ENCODE peak calls at places on chromosomes 7 and 10, in nine cellular contexts. D is fibroblast of the aortic adventitia, P is hepatocyte, R is right lobe of liver, X is neural progenitor cell, T is MM.1S, Q is A549, E is colonic mucosa, B is heart right ventricle. U is an unnamed sample.
A peak's percentile ranks its signal among the peaks of the same experiment; 100 is the strongest.

GRCh38 chr7:129540340-129540739 is 38.0 kb downstream of the SMKR1 start:
- DNase-seq in D (no peak), P (no peak), R (no peak), X (no peak), T (no peak), Q (no peak), E (no peak), B (no peak), U (no peak)

GRCh38 chr7:28755255-28755654 is 202.9 kb downstream of the TRIL start:
- DNase-seq in D (peak; percentile 90), P (no peak), R (no peak), X (no peak), T (no peak), Q (no peak), E (no peak), B (no peak), U (no peak)

GRCh38 chr10:133247681-133248333 is 10.2 kb downstream of the VENTX start:
- DNase-seq in D (no peak), P (no peak), R (no peak), X (no peak), T (no peak), Q (no peak), E (no peak), B (no peak), U (no peak)

GRCh38 chr7:50212666-50213621 is 91.6 kb upstream of the IKZF1 start:
- DNase-seq in D (no peak), P (no peak), R (no peak), X (no peak), T (no peak), Q (no peak), E (no peak), B (no peak), U (no peak)

GRCh38 chr7:120857558-120858298 is at the start of gene TSPAN12:
- DNase-seq in D (peak; percentile 41), P (peak; percentile 91), R (peak; percentile 92), X (peak; percentile 95), T (peak; percentile 87), Q (peak; percentile 69), E (peak; percentile 83), B (peak; percentile 88), U (peak; percentile 92)

GRCh38 chr10:46534828-46535524 is 21.5 kb downstream of the GPRIN2 start:
- DNase-seq in D (no peak), P (no peak), R (no peak), X (no peak), T (no peak), Q (peak; percentile 66), E (no peak), B (no peak), U (peak; percentile 82)

GRCh38 chr7:122886357-122887081 is at the start of gene CADPS2:
- DNase-seq in D (peak; percentile 84), P (peak; percentile 94), R (peak; percentile 92), X (peak; percentile 92), T (peak; percentile 98), Q (peak; percentile 50), E (peak; percentile 85), B (peak; percentile 84), U (no peak)

GRCh38 chr7:21542891-21543527 is at the start of gene DNAH11:
- DNase-seq in D (no peak), P (peak; percentile 61), R (peak; percentile 80), X (peak; percentile 84), T (peak; percentile 62), Q (peak; percentile 24), E (peak; percentile 31), B (peak; percentile 42), U (no peak)

GRCh38 chr7:153886506-153887391 is 165.4 kb upstream of the DPP6 start:
- DNase-seq in D (no peak), P (peak; percentile 19), R (no peak), X (peak; percentile 78), T (no peak), Q (no peak), E (no peak), B (no peak), U (peak; percentile 88)

GRCh38 chr7:107002131-107002803 is 42.2 kb upstream of the PRKAR2B start:
- DNase-seq in D (no peak), P (no peak), R (no peak), X (no peak), T (no peak), Q (no peak), E (no peak), B (no peak), U (no peak)

GRCh38 chr10:4205113-4205512 is 420.1 kb upstream of the KLF6 start:
- DNase-seq in D (no peak), P (no peak), R (no peak), X (no peak), T (no peak), Q (no peak), E (peak; percentile 48), B (no peak), U (no peak)

GRCh38 chr10:94680544-94680943 is 3.0 kb upstream of the CYP2C18 start:
- DNase-seq in D (peak; percentile 9), P (peak; percentile 61), R (no peak), X (no peak), T (no peak), Q (peak; percentile 90), E (no peak), B (no peak), U (no peak)

GRCh38 chr7:150755473-150756099 is 18.4 kb downstream of the GIMAP5 start:
- DNase-seq in D (no peak), P (no peak), R (no peak), X (no peak), T (no peak), Q (no peak), E (no peak), B (no peak), U (no peak)

GRCh38 chr10:30531751-30532530 is 97.6 kb downstream of the LYZL2 start:
- DNase-seq in D (no peak), P (no peak), R (no peak), X (no peak), T (no peak), Q (no peak), E (no peak), B (no peak), U (no peak)

GRCh38 chr7:17674956-17675300 is 265.4 kb downstream of the SNX13 start:
- DNase-seq in D (no peak), P (peak; percentile 10), R (no peak), X (no peak), T (no peak), Q (no peak), E (no peak), B (no peak), U (no peak)

GRCh38 chr10:119078422-119079179 is 2.0 kb downstream of the EIF3A start:
- DNase-seq in D (no peak), P (no peak), R (no peak), X (no peak), T (no peak), Q (no peak), E (no peak), B (no peak), U (no peak)

GRCh38 chr10:13971586-13972475 is 358.9 kb downstream of the FRMD4A start:
- DNase-seq in D (peak; percentile 89), P (no peak), R (no peak), X (no peak), T (no peak), Q (no peak), E (no peak), B (no peak), U (no peak)

GRCh38 chr7:94655884-94656657 is at the start of gene SGCE:
- DNase-seq in D (peak; percentile 81), P (peak; percentile 90), R (peak; percentile 62), X (peak; percentile 88), T (peak; percentile 70), Q (peak; percentile 88), E (peak; percentile 69), B (peak; percentile 73), U (no peak)
- TF ChIP-seq CTCF in D (peak; percentile 69), P (peak; percentile 70), R (peak; percentile 52), X (peak; percentile 65), T (peak; percentile 19), Q (peak; percentile 69), E (peak; percentile 18), B (peak; percentile 49), U (peak; percentile 82)

GRCh38 chr10:26311383-26311940 is 94.9 kb downstream of the GAD2 start:
- DNase-seq in D (no peak), P (peak; percentile 40), R (no peak), X (peak; percentile 73), T (no peak), Q (peak; percentile 18), E (no peak), B (no peak), U (no peak)
- TF ChIP-seq CTCF in D (no peak), P (peak; percentile 37), R (no peak), X (peak; percentile 55), T (no peak), Q (no peak), E (no peak), B (no peak), U (no peak)

GRCh38 chr10:113457408-113457807 is 95.4 kb upstream of the HABP2 start:
- DNase-seq in D (no peak), P (no peak), R (no peak), X (no peak), T (no peak), Q (no peak), E (no peak), B (no peak), U (no peak)

GRCh38 chr10:113456741-113457140 is 96.1 kb upstream of the HABP2 start:
- DNase-seq in D (no peak), P (no peak), R (no peak), X (no peak), T (no peak), Q (no peak), E (no peak), B (no peak), U (no peak)

GRCh38 chr10:113453351-113453750 is 99.5 kb upstream of the HABP2 start:
- DNase-seq in D (no peak), P (no peak), R (no peak), X (no peak), T (no peak), Q (no peak), E (no peak), B (no peak), U (no peak)

GRCh38 chr10:113452146-113452545 is 100.7 kb upstream of the HABP2 start:
- DNase-seq in D (no peak), P (no peak), R (no peak), X (no peak), T (no peak), Q (no peak), E (no peak), B (no peak), U (no peak)

GRCh38 chr10:113454341-113455061 is 98.4 kb upstream of the HABP2 start:
- DNase-seq in D (peak; percentile 31), P (peak; percentile 77), R (peak; percentile 55), X (peak; percentile 77), T (peak; percentile 43), Q (peak; percentile 44), E (peak; percentile 71), B (peak; percentile 40), U (no peak)
- TF ChIP-seq CTCF in D (peak; percentile 63), P (peak; percentile 89), R (peak; percentile 75), X (peak; percentile 87), T (peak; percentile 73), Q (peak; percentile 84), E (peak; percentile 69), B (peak; percentile 18), U (peak; percentile 91)

GRCh38 chr10:64617071-64617470 is 1095.9 kb downstream of the REEP3 start:
- DNase-seq in D (no peak), P (peak; percentile 7), R (no peak), X (no peak), T (no peak), Q (no peak), E (no peak), B (no peak), U (no peak)

DNA sequence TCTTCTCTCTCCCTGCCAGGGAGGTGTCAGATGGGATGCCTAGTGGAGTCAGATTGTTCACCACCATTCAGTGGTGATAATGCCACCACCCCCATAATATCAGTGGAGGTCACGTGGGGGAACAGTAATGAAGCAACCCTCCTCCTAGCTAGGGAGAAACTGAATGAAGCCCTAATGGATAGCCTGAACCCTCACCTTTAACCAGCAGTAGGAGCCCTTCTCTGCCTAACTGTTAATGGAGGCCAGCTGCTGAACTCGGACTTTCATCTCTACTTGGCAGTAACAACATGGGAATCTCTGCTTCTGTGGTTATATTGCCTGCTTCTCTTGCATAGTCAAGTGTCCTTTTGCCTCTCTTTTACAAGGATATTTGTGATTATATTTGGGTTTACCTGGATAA is 1097.9 kb downstream of the REEP3 start:
- DNase-seq in D (no peak), P (peak; percentile 16), R (no peak), X (peak; percentile 9), T (no peak), Q (no peak), E (no peak), B (no peak), U (no peak)
- TF ChIP-seq CTCF in D (no peak), P (no peak), R (no peak), X (peak; percentile 21), T (no peak), Q (no peak), E (no peak), B (no peak), U (no peak)